ENCODE peak calls at places on chromosome 1, in nine cellular contexts. F is GM23248, L is SK-N-MC, H is IMR-90, U is keratinocyte, Z is endothelial cell of umbilical vein, G is neural progenitor cell, A is fibroblast of lung, C is neuronal stem cell. D is an unnamed sample.

GRCh38 chr1:3348196-3348865 is 106.1 kb upstream of the ARHGEF16 start:
- DNase-seq in F (no peak), L (no peak), H (no peak), U (no peak), Z (no peak), G (no peak), A (no peak), C (no peak), D (no peak)

GRCh38 chr1:84268346-84268745 is 33.2 kb upstream of the SAMD13 start:
- DNase-seq in F (no peak), L (no peak), H (no peak), U (no peak), Z (no peak), G (no peak), A (no peak), C (no peak), D (no peak)

GRCh38 chr1:172897738-172898137 is 153.0 kb downstream of the TNFSF18 start:
- DNase-seq in F (no peak), L (no peak), H (peak; percentile 55), U (no peak), Z (peak; percentile 76), G (no peak), A (peak; percentile 82), C (no peak), D (no peak)

GRCh38 chr1:2412773-2413494 is 570 bp upstream of the PEX10 start:
- DNase-seq in F (peak; percentile 78), L (no peak), H (peak; percentile 31), U (no peak), Z (no peak), G (peak; percentile 83), A (peak; percentile 50), C (no peak), D (no peak)

GRCh38 chr1:187928288-187928687 is 1099.5 kb downstream of the PLA2G4A start:
- DNase-seq in F (peak; percentile 32), L (no peak), H (peak; percentile 36), U (no peak), Z (peak; percentile 78), G (peak; percentile 83), A (peak; percentile 48), C (peak; percentile 44), D (no peak)

GRCh38 chr1:6454856-6455751 is 10.9 kb downstream of the TNFRSF25 start:
- DNase-seq in F (peak; percentile 41), L (no peak), H (no peak), U (no peak), Z (peak; percentile 7), G (peak; percentile 48), A (peak; percentile 35), C (no peak), D (peak; percentile 69)

GRCh38 chr1:64851664-64852063 is 106.8 kb downstream of the RAVER2 start:
- DNase-seq in F (no peak), L (no peak), H (no peak), U (no peak), Z (peak; percentile 51), G (no peak), A (no peak), C (no peak), D (no peak)

GRCh38 chr1:30444850-30445249 is 278.5 kb downstream of the MATN1 start:
- DNase-seq in F (no peak), L (no peak), H (no peak), U (no peak), Z (no peak), G (no peak), A (peak; percentile 9), C (no peak), D (no peak)

GRCh38 chr1:53541761-53542550 is 82.8 kb downstream of the DMRTB1 start:
- DNase-seq in F (peak; percentile 98), L (no peak), H (peak; percentile 90), U (no peak), Z (no peak), G (peak; percentile 54), A (peak; percentile 91), C (no peak), D (peak; percentile 91)

GRCh38 chr1:232334246-232334645 is 295.7 kb downstream of the SIPA1L2 start:
- DNase-seq in F (no peak), L (no peak), H (no peak), U (no peak), Z (no peak), G (no peak), A (no peak), C (no peak), D (no peak)

GRCh38 chr1:233227930-233228465 is 67.5 kb downstream of the PCNX2 start:
- DNase-seq in F (no peak), L (no peak), H (no peak), U (no peak), Z (no peak), G (no peak), A (no peak), C (no peak), D (no peak)

GRCh38 chr1:19209439-19209989 is 552 bp downstream of the UBR4 start:
- DNase-seq in F (peak; percentile 78), L (no peak), H (peak; percentile 61), U (no peak), Z (peak; percentile 48), G (peak; percentile 67), A (peak; percentile 49), C (no peak), D (no peak)

GRCh38 chr1:20711285-20712209 is 6.3 kb downstream of the KIF17 start:
- DNase-seq in F (no peak), L (no peak), H (no peak), U (no peak), Z (no peak), G (peak; percentile 53), A (no peak), C (no peak), D (no peak)

GRCh38 chr1:19023787-19024186 is 67.3 kb upstream of the IFFO2 start:
- DNase-seq in F (no peak), L (no peak), H (no peak), U (no peak), Z (no peak), G (no peak), A (no peak), C (no peak), D (no peak)

GRCh38 chr1:236016782-236017400 is 48.0 kb downstream of the NID1 start:
- DNase-seq in F (peak; percentile 67), L (no peak), H (peak; percentile 52), U (peak; percentile 25), Z (no peak), G (no peak), A (peak; percentile 58), C (no peak), D (no peak)

GRCh38 chr1:185567006-185567405 is 167.2 kb upstream of the HMCN1 start:
- DNase-seq in F (peak; percentile 82), L (peak; percentile 60), H (peak; percentile 58), U (no peak), Z (peak; percentile 87), G (no peak), A (peak; percentile 63), C (no peak), D (no peak)

GRCh38 chr1:37177230-37177864 is 143.0 kb upstream of the GRIK3 start:
- DNase-seq in F (peak; percentile 19), L (no peak), H (peak; percentile 1), U (peak; percentile 28), Z (peak; percentile 21), G (peak; percentile 66), A (no peak), C (no peak), D (no peak)

GRCh38 chr1:186473047-186473446 is 12.1 kb upstream of the PDC start:
- DNase-seq in F (no peak), L (no peak), H (no peak), U (no peak), Z (no peak), G (no peak), A (no peak), C (no peak), D (no peak)

GRCh38 chr1:2137257-2138121 is 57.1 kb downstream of the FAAP20 start:
- DNase-seq in F (no peak), L (no peak), H (no peak), U (no peak), Z (no peak), G (no peak), A (no peak), C (no peak), D (peak; percentile 64)

GRCh38 chr1:83029916-83030315 is 969.0 kb downstream of the TTLL7 start:
- DNase-seq in F (no peak), L (no peak), H (no peak), U (no peak), Z (no peak), G (no peak), A (peak; percentile 2), C (no peak), D (no peak)

GRCh38 chr1:83029050-83029449 is 969.9 kb downstream of the TTLL7 start:
- DNase-seq in F (no peak), L (no peak), H (no peak), U (no peak), Z (no peak), G (peak; percentile 30), A (no peak), C (no peak), D (no peak)

GRCh38 chr1:83033682-83034081 is 965.2 kb downstream of the TTLL7 start:
- DNase-seq in F (peak; percentile 40), L (no peak), H (no peak), U (peak; percentile 13), Z (peak; percentile 25), G (no peak), A (peak; percentile 25), C (no peak), D (no peak)

GRCh38 chr1:83034846-83035245 is 964.1 kb downstream of the TTLL7 start:
- DNase-seq in F (peak; percentile 20), L (no peak), H (no peak), U (no peak), Z (no peak), G (no peak), A (peak; percentile 1), C (no peak), D (no peak)
- H3K9me3 ChIP-seq in F (no peaks in the 10 kb centered on the region), L (peaks cover 3% of the 10 kb centered on the region), H (no peaks in the 10 kb centered on the region), U (no peaks in the 10 kb centered on the region), Z (no peaks in the 10 kb centered on the region), G (no peaks in the 10 kb centered on the region), A (no peaks in the 10 kb centered on the region), C (no peaks in the 10 kb centered on the region), D (no peaks in the 10 kb centered on the region)

GRCh38 chr1:204975568-204976235 is 67.3 kb upstream of the CNTN2 start:
- DNase-seq in F (peak; percentile 59), L (no peak), H (peak; percentile 32), U (no peak), Z (peak; percentile 31), G (peak; percentile 77), A (peak; percentile 18), C (peak; percentile 61), D (no peak)
- H3K9ac ChIP-seq in F (no peak overlapping the region), L (no peak overlapping the region), H (no peak overlapping the region), U (no peak overlapping the region), Z (no peak overlapping the region), G (no peak overlapping the region), A (no peak overlapping the region), C (no peak overlapping the region), D (no peak overlapping the region)

GRCh38 chr1:183996396-183996795 is 41.1 kb downstream of the COLGALT2 start:
- DNase-seq in F (no peak), L (no peak), H (no peak), U (no peak), Z (no peak), G (peak; percentile 61), A (no peak), C (no peak), D (no peak)
- H3K4me3 ChIP-seq in F (no peak overlapping the region), L (no peak overlapping the region), H (no peak overlapping the region), U (no peak overlapping the region), Z (no peak overlapping the region), G (no peak overlapping the region), A (no peak overlapping the region), C (no peak overlapping the region), D (no peak overlapping the region)

GRCh38 chr1:227526524-227526923 is 36.8 kb upstream of the ZNF678 start:
- DNase-seq in F (no peak), L (no peak), H (no peak), U (no peak), Z (no peak), G (no peak), A (no peak), C (no peak), D (no peak)

GRCh38 chr1:227532019-227532619 is 31.2 kb upstream of the ZNF678 start:
- DNase-seq in F (no peak), L (no peak), H (no peak), U (no peak), Z (no peak), G (no peak), A (peak; percentile 6), C (no peak), D (no peak)
- H3K9me3 ChIP-seq in F (peaks cover 11% of the 10 kb centered on the region), L (no peaks in the 10 kb centered on the region), H (peaks cover 22% of the 10 kb centered on the region), U (peaks cover 2% of the 10 kb centered on the region), Z (no peaks in the 10 kb centered on the region), G (peaks cover 53% of the 10 kb centered on the region), A (no peaks in the 10 kb centered on the region), C (peaks cover 8% of the 10 kb centered on the region), D (peaks cover 16% of the 10 kb centered on the region)

D was measured in kidney.